ENCODE peak calls at places on chromosomes 6 and 20, in ten cellular contexts. One of them, this sample, is unnamed.

GRCh38 chr20:49889943-49890650 is 25.2 kb downstream of the SPATA2 start:
- DNase-seq in coronary artery: peak
- DNase-seq in BJ: no peak
- DNase-seq in omental fat pad: peak
- DNase-seq in CD8-positive, alpha-beta T cell: no peak
- DNase-seq in hepatocyte: no peak
- DNase-seq in RWPE2: peak
- DNase-seq in stomach: peak
- DNase-seq in A549: no peak
- DNase-seq in tibial artery: peak
- DNase-seq in this sample: no peak

GRCh38 chr20:48321271-48321670 is 506.5 kb downstream of the PREX1 start:
- DNase-seq in BJ: no peak
- DNase-seq in stomach: no peak
- DNase-seq in hepatocyte: no peak
- DNase-seq in A549: no peak
- DNase-seq in CD8-positive, alpha-beta T cell: no peak
- DNase-seq in omental fat pad: no peak
- DNase-seq in tibial artery: no peak
- DNase-seq in coronary artery: no peak
- DNase-seq in RWPE2: no peak
- DNase-seq in this sample: no peak

GRCh38 chr20:64184795-64185194 is 20.5 kb downstream of the MYT1 start:
- DNase-seq in hepatocyte: no peak
- DNase-seq in RWPE2: no peak
- DNase-seq in CD8-positive, alpha-beta T cell: no peak
- DNase-seq in stomach: no peak
- DNase-seq in omental fat pad: no peak
- DNase-seq in tibial artery: no peak
- DNase-seq in BJ: no peak
- DNase-seq in A549: no peak
- DNase-seq in coronary artery: no peak
- DNase-seq in this sample: no peak

GRCh38 chr6:7532232-7532631 is 9.2 kb upstream of the DSP start:
- DNase-seq in coronary artery: no peak
- DNase-seq in hepatocyte: peak
- DNase-seq in RWPE2: no peak
- DNase-seq in CD8-positive, alpha-beta T cell: no peak
- DNase-seq in BJ: no peak
- DNase-seq in omental fat pad: no peak
- DNase-seq in stomach: peak
- DNase-seq in tibial artery: no peak
- DNase-seq in A549: no peak
- DNase-seq in this sample: no peak

GRCh38 chr20:11986954-11987353 is 69.3 kb downstream of the BTBD3 start:
- DNase-seq in BJ: no peak
- DNase-seq in omental fat pad: no peak
- DNase-seq in A549: no peak
- DNase-seq in hepatocyte: no peak
- DNase-seq in stomach: no peak
- DNase-seq in tibial artery: no peak
- DNase-seq in CD8-positive, alpha-beta T cell: no peak
- DNase-seq in RWPE2: no peak
- DNase-seq in coronary artery: no peak
- DNase-seq in this sample: no peak

GRCh38 chr6:2804516-2804915 is 37.1 kb downstream of the SERPINB1 start:
- DNase-seq in RWPE2: no peak
- DNase-seq in A549: no peak
- DNase-seq in tibial artery: no peak
- DNase-seq in omental fat pad: no peak
- DNase-seq in stomach: peak
- DNase-seq in CD8-positive, alpha-beta T cell: no peak
- DNase-seq in BJ: no peak
- DNase-seq in coronary artery: no peak
- DNase-seq in hepatocyte: no peak
- DNase-seq in this sample: no peak

GRCh38 chr6:119524410-119524809 is 174.8 kb upstream of the MAN1A1 start:
- DNase-seq in RWPE2: no peak
- DNase-seq in tibial artery: no peak
- DNase-seq in hepatocyte: no peak
- DNase-seq in A549: no peak
- DNase-seq in stomach: no peak
- DNase-seq in coronary artery: no peak
- DNase-seq in CD8-positive, alpha-beta T cell: no peak
- DNase-seq in BJ: no peak
- DNase-seq in omental fat pad: no peak
- DNase-seq in this sample: no peak

GRCh38 chr6:169183233-169183632 is 70.4 kb downstream of the THBS2 start:
- DNase-seq in BJ: no peak
- DNase-seq in coronary artery: no peak
- DNase-seq in CD8-positive, alpha-beta T cell: no peak
- DNase-seq in A549: no peak
- DNase-seq in omental fat pad: no peak
- DNase-seq in hepatocyte: no peak
- DNase-seq in stomach: no peak
- DNase-seq in tibial artery: no peak
- DNase-seq in RWPE2: no peak
- DNase-seq in this sample: no peak

GRCh38 chr20:23050847-23051627 is 1.6 kb upstream of the THBD start:
- DNase-seq in A549: peak
- DNase-seq in BJ: no peak
- DNase-seq in tibial artery: peak
- DNase-seq in CD8-positive, alpha-beta T cell: no peak
- DNase-seq in hepatocyte: peak
- DNase-seq in coronary artery: peak
- DNase-seq in RWPE2: no peak
- DNase-seq in omental fat pad: peak
- DNase-seq in stomach: peak
- DNase-seq in this sample: peak

GRCh38 chr6:96907498-96907897 is 9.8 kb upstream of the NDUFAF4 start:
- DNase-seq in A549: no peak
- DNase-seq in tibial artery: no peak
- DNase-seq in hepatocyte: no peak
- DNase-seq in coronary artery: no peak
- DNase-seq in BJ: no peak
- DNase-seq in omental fat pad: no peak
- DNase-seq in stomach: no peak
- DNase-seq in RWPE2: no peak
- DNase-seq in CD8-positive, alpha-beta T cell: no peak
- DNase-seq in this sample: no peak

GRCh38 chr20:35462351-35462750 is 7.0 kb downstream of the CEP250 start:
- DNase-seq in A549: no peak
- DNase-seq in RWPE2: no peak
- DNase-seq in CD8-positive, alpha-beta T cell: no peak
- DNase-seq in hepatocyte: no peak
- DNase-seq in stomach: no peak
- DNase-seq in coronary artery: no peak
- DNase-seq in omental fat pad: no peak
- DNase-seq in BJ: no peak
- DNase-seq in tibial artery: no peak
- DNase-seq in this sample: no peak

GRCh38 chr6:143465546-143465945 is 14.9 kb downstream of the PEX3 start:
- DNase-seq in omental fat pad: no peak
- DNase-seq in stomach: no peak
- DNase-seq in coronary artery: no peak
- DNase-seq in hepatocyte: no peak
- DNase-seq in tibial artery: no peak
- DNase-seq in A549: no peak
- DNase-seq in RWPE2: no peak
- DNase-seq in CD8-positive, alpha-beta T cell: no peak
- DNase-seq in BJ: no peak
- DNase-seq in this sample: no peak

GRCh38 chr20:43590036-43590391 is 723 bp upstream of the IFT52 start:
- DNase-seq in coronary artery: no peak
- DNase-seq in hepatocyte: no peak
- DNase-seq in omental fat pad: no peak
- DNase-seq in CD8-positive, alpha-beta T cell: no peak
- DNase-seq in A549: no peak
- DNase-seq in BJ: no peak
- DNase-seq in tibial artery: no peak
- DNase-seq in stomach: no peak
- DNase-seq in RWPE2: no peak
- DNase-seq in this sample: no peak

GRCh38 chr20:33262658-33263065 is 20.4 kb upstream of the BPIFB1 start:
- DNase-seq in coronary artery: no peak
- DNase-seq in RWPE2: peak
- DNase-seq in stomach: peak
- DNase-seq in omental fat pad: no peak
- DNase-seq in CD8-positive, alpha-beta T cell: no peak
- DNase-seq in hepatocyte: peak
- DNase-seq in tibial artery: peak
- DNase-seq in A549: peak
- DNase-seq in BJ: peak
- DNase-seq in this sample: no peak

DNA sequence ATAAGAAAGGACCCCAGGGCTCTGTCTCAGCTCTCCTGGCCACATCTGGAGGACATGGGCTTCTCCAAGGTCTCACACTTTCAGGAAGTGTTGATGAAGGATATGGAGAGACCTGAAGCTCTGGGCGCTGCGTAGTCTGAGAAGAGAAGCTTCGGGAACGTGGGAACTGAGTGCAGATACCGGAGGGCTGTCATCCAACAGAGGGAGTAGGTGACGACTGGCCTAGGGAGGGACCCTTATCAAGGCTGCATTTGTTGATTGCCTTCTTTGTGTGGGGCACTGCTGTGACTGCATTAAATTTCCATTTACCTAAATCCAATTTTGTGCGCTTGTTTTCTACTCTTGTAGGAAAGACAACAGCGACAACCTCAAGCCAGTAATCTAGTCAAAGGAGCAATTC is 63.4 kb downstream of the PLG start:
- DNase-seq in RWPE2: no peak
- DNase-seq in stomach: no peak
- DNase-seq in CD8-positive, alpha-beta T cell: no peak
- DNase-seq in omental fat pad: no peak
- DNase-seq in hepatocyte: no peak
- DNase-seq in A549: no peak
- DNase-seq in BJ: no peak
- DNase-seq in tibial artery: no peak
- DNase-seq in coronary artery: no peak
- DNase-seq in this sample: no peak
- TF ChIP-seq CTCF in RWPE2: no peak
- TF ChIP-seq CTCF in stomach: no peak
- TF ChIP-seq CTCF in CD8-positive, alpha-beta T cell: no peak
- TF ChIP-seq CTCF in omental fat pad: no peak
- TF ChIP-seq CTCF in hepatocyte: no peak
- TF ChIP-seq CTCF in A549: no peak
- TF ChIP-seq CTCF in BJ: no peak
- TF ChIP-seq CTCF in tibial artery: no peak
- TF ChIP-seq CTCF in coronary artery: no peak
- TF ChIP-seq CTCF in this sample: no peak

DNA sequence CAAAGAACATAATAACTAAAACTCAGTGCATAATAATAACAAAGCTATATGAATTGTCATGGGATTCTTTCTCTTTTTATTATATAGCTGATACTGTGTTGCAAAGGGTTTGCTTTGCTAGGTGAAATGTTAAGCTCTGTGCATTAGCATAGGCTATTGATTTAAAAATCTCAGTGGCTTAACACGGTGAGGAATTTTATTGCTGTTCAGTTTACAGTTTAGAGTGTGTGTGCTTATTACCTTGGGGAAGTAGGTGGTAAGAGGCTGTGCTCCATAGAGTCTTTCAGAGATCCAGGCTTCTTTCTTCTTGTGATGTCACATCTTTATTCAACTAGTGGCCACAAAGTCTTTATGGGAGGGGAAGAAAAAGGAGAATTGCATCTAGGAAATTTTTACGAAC is 55.7 kb downstream of the LRRC1 start:
- DNase-seq in omental fat pad: no peak
- DNase-seq in CD8-positive, alpha-beta T cell: no peak
- DNase-seq in A549: no peak
- DNase-seq in RWPE2: no peak
- DNase-seq in hepatocyte: no peak
- DNase-seq in stomach: no peak
- DNase-seq in coronary artery: no peak
- DNase-seq in BJ: no peak
- DNase-seq in tibial artery: no peak
- DNase-seq in this sample: no peak
- TF ChIP-seq CTCF in omental fat pad: no peak
- TF ChIP-seq CTCF in CD8-positive, alpha-beta T cell: no peak
- TF ChIP-seq CTCF in A549: no peak
- TF ChIP-seq CTCF in RWPE2: no peak
- TF ChIP-seq CTCF in hepatocyte: no peak
- TF ChIP-seq CTCF in stomach: no peak
- TF ChIP-seq CTCF in coronary artery: no peak
- TF ChIP-seq CTCF in BJ: no peak
- TF ChIP-seq CTCF in tibial artery: no peak
- TF ChIP-seq CTCF in this sample: no peak

GRCh38 chr20:59940129-59940955 is at the start of the genes FAM217B and PPP1R3D:
- DNase-seq in omental fat pad: peak
- DNase-seq in BJ: peak
- DNase-seq in CD8-positive, alpha-beta T cell: peak
- DNase-seq in hepatocyte: peak
- DNase-seq in stomach: peak
- DNase-seq in RWPE2: peak
- DNase-seq in tibial artery: peak
- DNase-seq in coronary artery: peak
- DNase-seq in A549: peak
- DNase-seq in this sample: peak
- TF ChIP-seq CTCF in omental fat pad: no peak
- TF ChIP-seq CTCF in BJ: peak
- TF ChIP-seq CTCF in CD8-positive, alpha-beta T cell: no peak
- TF ChIP-seq CTCF in hepatocyte: no peak
- TF ChIP-seq CTCF in stomach: peak
- TF ChIP-seq CTCF in RWPE2: peak
- TF ChIP-seq CTCF in tibial artery: no peak
- TF ChIP-seq CTCF in coronary artery: no peak
- TF ChIP-seq CTCF in A549: no peak
- TF ChIP-seq CTCF in this sample: no peak

GRCh38 chr6:24888967-24889366 is 46.8 kb downstream of the RIPOR2 start:
- DNase-seq in CD8-positive, alpha-beta T cell: no peak
- DNase-seq in omental fat pad: no peak
- DNase-seq in RWPE2: no peak
- DNase-seq in A549: no peak
- DNase-seq in tibial artery: no peak
- DNase-seq in hepatocyte: no peak
- DNase-seq in coronary artery: no peak
- DNase-seq in BJ: no peak
- DNase-seq in stomach: no peak
- DNase-seq in this sample: no peak
- TF ChIP-seq CTCF in CD8-positive, alpha-beta T cell: no peak
- TF ChIP-seq CTCF in omental fat pad: no peak
- TF ChIP-seq CTCF in RWPE2: no peak
- TF ChIP-seq CTCF in A549: no peak
- TF ChIP-seq CTCF in tibial artery: no peak
- TF ChIP-seq CTCF in hepatocyte: no peak
- TF ChIP-seq CTCF in coronary artery: no peak
- TF ChIP-seq CTCF in BJ: no peak
- TF ChIP-seq CTCF in stomach: no peak
- TF ChIP-seq CTCF in this sample: no peak

GRCh38 chr20:9617940-9618339 is 103.5 kb downstream of the LAMP5 start:
- DNase-seq in stomach: peak
- DNase-seq in RWPE2: no peak
- DNase-seq in coronary artery: no peak
- DNase-seq in A549: peak
- DNase-seq in CD8-positive, alpha-beta T cell: no peak
- DNase-seq in omental fat pad: no peak
- DNase-seq in BJ: no peak
- DNase-seq in tibial artery: no peak
- DNase-seq in hepatocyte: peak
- DNase-seq in this sample: no peak
- TF ChIP-seq CTCF in stomach: peak
- TF ChIP-seq CTCF in RWPE2: peak
- TF ChIP-seq CTCF in coronary artery: no peak
- TF ChIP-seq CTCF in A549: peak
- TF ChIP-seq CTCF in CD8-positive, alpha-beta T cell: no peak
- TF ChIP-seq CTCF in omental fat pad: no peak
- TF ChIP-seq CTCF in BJ: no peak
- TF ChIP-seq CTCF in tibial artery: peak
- TF ChIP-seq CTCF in hepatocyte: peak
- TF ChIP-seq CTCF in this sample: peak

GRCh38 chr6:53651764-53652401 is 13.7 kb downstream of the KLHL31 start:
- DNase-seq in omental fat pad: no peak
- DNase-seq in A549: peak
- DNase-seq in coronary artery: no peak
- DNase-seq in CD8-positive, alpha-beta T cell: peak
- DNase-seq in RWPE2: peak
- DNase-seq in tibial artery: peak
- DNase-seq in stomach: peak
- DNase-seq in hepatocyte: peak
- DNase-seq in BJ: no peak
- DNase-seq in this sample: peak
- TF ChIP-seq CTCF in omental fat pad: no peak
- TF ChIP-seq CTCF in A549: peak
- TF ChIP-seq CTCF in coronary artery: no peak
- TF ChIP-seq CTCF in CD8-positive, alpha-beta T cell: no peak
- TF ChIP-seq CTCF in RWPE2: peak
- TF ChIP-seq CTCF in tibial artery: peak
- TF ChIP-seq CTCF in stomach: peak
- TF ChIP-seq CTCF in hepatocyte: peak
- TF ChIP-seq CTCF in BJ: peak
- TF ChIP-seq CTCF in this sample: peak

This sample was measured in GM13977.